ENCODE peak calls at places on chromosomes 2 and 18, in four cellular contexts. D, V, M and G are unnamed samples.

GRCh38 chr2:98524168-98524567 is 79.5 kb downstream of the INPP4A start:
- DNase-seq in M (no peak), D (no peak), V (no peak), G (no peak)

GRCh38 chr18:49742563-49743295 is 70.6 kb downstream of the ACAA2 start:
- DNase-seq in D (no peak), V (no peak), M (no peak), G (no peak)

GRCh38 chr2:31138037-31138962 is at the start of gene GALNT14:
- DNase-seq in V (no peak), D (no peak), M (no peak), G (peak; percentile 96)

GRCh38 chr18:70368903-70369302 is 80.1 kb downstream of the SOCS6 start:
- DNase-seq in D (no peak), V (no peak), M (no peak), G (no peak)

GRCh38 chr2:5539281-5540211 is 152.6 kb upstream of the SOX11 start:
- DNase-seq in V (no peak), M (no peak), D (no peak), G (no peak)

GRCh38 chr2:85540131-85540587 is 1.2 kb downstream of the MAT2A start:
- DNase-seq in M (no peak), D (no peak), V (peak; percentile 45), G (peak; percentile 47)

GRCh38 chr2:237315170-237315880 is 98.6 kb downstream of the COL6A3 start:
- DNase-seq in M (no peak), D (peak; percentile 71), V (no peak), G (no peak)

GRCh38 chr2:174492963-174493431 is 6.2 kb upstream of the GPR155 start:
- DNase-seq in V (no peak), M (peak; percentile 85), D (no peak), G (no peak)

GRCh38 chr2:65256088-65256487 is 28.5 kb downstream of the ACTR2 start:
- DNase-seq in M (no peak), D (no peak), V (no peak), G (no peak)

GRCh38 chr2:75192496-75192895 is 6.8 kb downstream of the TACR1 start:
- DNase-seq in V (no peak), D (no peak), M (no peak), G (no peak)

GRCh38 chr2:33320573-33320972 is 155.9 kb upstream of the RASGRP3 start:
- DNase-seq in V (no peak), D (peak; percentile 10), M (no peak), G (no peak)

GRCh38 chr2:234969329-234970157 is 17.7 kb downstream of the SH3BP4 start:
- DNase-seq in V (no peak), D (no peak), M (no peak), G (no peak)

GRCh38 chr2:31227711-31228125 is 6.2 kb upstream of the EHD3 start:
- DNase-seq in D (no peak), V (no peak), M (no peak), G (no peak)

GRCh38 chr2:25341753-25342371 is at the start of gene DNMT3A:
- DNase-seq in D (no peak), V (peak; percentile 78), M (no peak), G (no peak)

GRCh38 chr2:44740678-44741077 is 200.8 kb upstream of the SIX3 start:
- DNase-seq in D (no peak), V (no peak), M (no peak), G (no peak)

GRCh38 chr18:63148449-63149199 is 170.9 kb downstream of the BCL2 start:
- DNase-seq in M (no peak), V (no peak), D (no peak), G (no peak)

GRCh38 chr2:214410918-214411554 is at the start of gene VWC2L:
- DNase-seq in V (peak; percentile 34), M (no peak), D (peak; percentile 58), G (peak; percentile 1)

GRCh38 chr2:392181-392920 is 104.5 kb upstream of the ALKAL2 start:
- DNase-seq in V (no peak), M (no peak), D (no peak), G (no peak)

GRCh38 chr2:216727346-216728122 is 32.2 kb upstream of the IGFBP5 start:
- DNase-seq in V (no peak), M (no peak), D (no peak), G (no peak)

GRCh38 chr18:44834867-44835469 is 154.3 kb downstream of the SETBP1 start:
- DNase-seq in V (peak; percentile 11), M (no peak), D (no peak), G (no peak)

GRCh38 chr2:172693037-172693436 is 42.6 kb upstream of the RAPGEF4 start:
- DNase-seq in M (no peak), D (peak; percentile 28), V (no peak), G (peak; percentile 93)
- TF ChIP-seq MYC in M (no peak), D (no peak), V (no peak), G (peak; percentile 55)

GRCh38 chr18:50748243-50749229 is 71.3 kb downstream of the MRO start:
- DNase-seq in M (no peak), D (no peak), V (no peak), G (no peak)
- TF ChIP-seq RAD21 in M (no peak), D (no peak), V (no peak), G (no peak)

GRCh38 chr2:102527086-102527485 is 54.1 kb downstream of the SLC9A4 start:
- DNase-seq in M (no peak), D (no peak), V (no peak), G (no peak)

GRCh38 chr2:102520801-102521200 is 47.8 kb downstream of the SLC9A4 start:
- DNase-seq in V (no peak), D (peak; percentile 35), M (no peak), G (no peak)

GRCh38 chr2:102522890-102523289 is 49.9 kb downstream of the SLC9A4 start:
- DNase-seq in M (no peak), D (no peak), V (no peak), G (no peak)

GRCh38 chr2:102522169-102522568 is 49.1 kb downstream of the SLC9A4 start:
- DNase-seq in M (no peak), V (no peak), D (no peak), G (no peak)

GRCh38 chr2:102523647-102524046 is 50.6 kb downstream of the SLC9A4 start:
- DNase-seq in M (no peak), V (no peak), D (no peak), G (no peak)
- TF ChIP-seq ESRRA in M (no peak), V (no peak), D (no peak), G (no peak)

DNA sequence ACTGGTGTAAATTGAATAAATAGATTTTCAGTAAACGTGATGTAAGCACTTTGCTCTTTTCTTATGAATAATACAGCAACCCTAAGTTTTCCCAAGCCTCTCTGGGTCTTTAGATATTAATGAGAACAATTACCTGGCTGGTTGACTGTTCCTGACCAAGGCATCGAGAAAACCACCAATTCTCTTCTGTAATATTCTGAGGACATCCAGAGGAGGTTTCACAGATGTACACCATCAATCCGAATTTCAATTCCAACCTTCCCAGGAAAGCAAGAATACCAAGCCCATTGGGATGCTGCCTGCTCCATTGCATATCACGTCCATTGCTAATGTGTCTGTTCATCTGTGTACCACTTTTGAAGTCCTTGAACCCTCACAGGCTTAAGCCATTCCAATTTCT is 571.8 kb downstream of the NUP35 start:
- DNase-seq in D (no peak), V (no peak), M (no peak), G (no peak)
- TF ChIP-seq MYC in D (no peak), V (no peak), M (no peak), G (no peak)

DNA sequence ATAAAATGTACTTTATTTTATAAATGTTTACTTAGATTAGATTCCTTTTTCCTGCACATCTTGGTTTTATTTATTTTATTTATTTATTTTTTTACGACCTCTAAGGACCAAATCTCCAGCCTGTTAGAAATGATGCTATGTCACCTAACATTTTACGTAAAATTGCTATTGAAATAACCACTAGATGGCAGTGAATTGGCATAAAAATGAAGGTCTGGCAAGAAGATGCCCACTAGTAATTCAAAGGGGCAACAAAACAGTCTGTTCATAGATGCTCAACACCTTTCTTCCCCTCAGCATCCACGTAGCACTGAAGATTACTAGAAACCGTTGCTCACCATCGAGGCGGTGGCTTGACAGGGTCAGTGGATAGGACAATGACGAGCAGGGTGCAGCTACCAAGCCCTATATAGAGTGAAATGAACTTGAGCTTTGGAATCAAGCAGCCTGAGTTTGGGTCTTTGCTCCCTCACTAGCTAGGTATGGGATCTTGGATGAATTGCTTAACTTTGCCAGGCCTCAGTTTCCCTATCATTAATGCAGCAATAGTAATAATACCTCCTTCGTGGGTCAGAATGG is 128.7 kb upstream of the L3MBTL4 start:
- DNase-seq in M (no peak), D (peak; percentile 14), V (peak; percentile 18), G (peak; percentile 12)
- TF ChIP-seq RAD21 in M (peak; percentile 46), D (no peak), V (peak; percentile 82), G (peak; percentile 53)

DNA sequence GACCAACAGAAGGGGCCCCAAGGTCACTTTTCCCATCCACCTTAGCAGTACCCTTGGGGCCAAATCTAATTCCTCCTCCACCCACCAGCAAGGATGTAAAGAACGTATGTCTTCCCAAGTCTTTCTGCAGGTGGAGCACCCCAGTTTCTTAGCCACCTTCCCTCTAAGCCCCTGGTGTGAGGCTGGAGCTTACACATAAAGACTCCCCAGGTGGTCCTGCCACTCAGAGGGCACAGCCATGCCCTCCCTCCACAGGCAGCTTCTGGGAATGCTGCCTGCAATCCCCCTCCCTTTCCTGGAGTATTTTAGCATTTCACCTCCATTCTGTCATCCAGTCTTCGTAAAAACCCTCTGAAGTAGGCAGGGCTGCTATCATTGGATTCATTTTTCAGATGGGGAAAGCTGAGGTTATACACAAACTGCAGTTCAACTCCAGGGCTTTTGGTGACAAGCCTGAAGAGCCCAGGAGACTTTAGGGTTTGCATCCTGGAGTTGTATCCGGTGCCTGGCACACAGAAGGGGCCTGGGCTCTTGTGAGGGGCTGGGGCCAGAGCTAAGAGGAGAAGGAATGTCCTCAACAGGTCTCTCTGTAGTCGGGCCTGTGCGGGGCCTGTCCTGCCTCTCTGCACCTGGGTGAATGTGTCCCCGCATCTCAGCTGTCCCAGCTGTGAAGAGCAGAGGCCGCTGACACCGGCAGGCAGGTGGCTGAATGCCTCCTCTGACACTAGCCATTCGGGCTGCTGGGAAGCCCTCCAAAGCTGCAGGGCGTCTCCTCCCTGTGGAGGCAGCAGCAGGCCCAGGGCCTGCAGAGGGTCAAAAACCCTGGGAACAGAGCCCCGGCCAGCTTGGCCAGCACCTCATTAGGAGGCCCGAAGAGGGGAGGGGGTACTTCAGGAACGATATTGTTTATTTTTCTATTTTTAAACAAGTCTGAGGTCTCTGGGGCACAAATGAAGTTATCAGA is 27.6 kb downstream of the CIB4 start:
- DNase-seq in V (no peak), M (no peak), D (no peak), G (no peak)
- TF ChIP-seq ESRRA in V (no peak), M (no peak), D (no peak), G (no peak)